ENCODE peak calls at places on chromosomes 2 and 18, in four cellular contexts. O, T, C and F are unnamed samples.

GRCh38 chr2:159683804-159684203 is 28.5 kb upstream of the MARCHF7 start:
- DNase-seq in O (no peak), T (no peak), C (no peak), F (no peak)

GRCh38 chr2:27932396-27932795 is 41.9 kb downstream of the BABAM2 start:
- DNase-seq in O (no peak), T (peak; percentile 55), C (no peak), F (peak; percentile 97)

GRCh38 chr2:107694667-107695066 is 132.0 kb upstream of the RGPD4 start:
- DNase-seq in O (no peak), T (no peak), C (no peak), F (no peak)

GRCh38 chr2:101348851-101349250 is 38.5 kb downstream of the CREG2 start:
- DNase-seq in O (no peak), T (no peak), C (no peak), F (no peak)

GRCh38 chr18:78407456-78407823 is 572.2 kb upstream of the SALL3 start:
- DNase-seq in O (no peak), T (no peak), C (peak; percentile 45), F (no peak)

GRCh38 chr2:65159921-65160320 is 30.0 kb upstream of the RAB1A start:
- DNase-seq in O (no peak), T (no peak), C (no peak), F (no peak)

GRCh38 chr2:228709788-228710371 is 528.4 kb upstream of the SPHKAP start:
- DNase-seq in O (no peak), T (no peak), C (no peak), F (no peak)

GRCh38 chr2:129882476-129882875 is 97.0 kb upstream of the RAB6C start:
- DNase-seq in O (no peak), T (no peak), C (no peak), F (no peak)

GRCh38 chr2:124323321-124323720 is 298.2 kb downstream of the CNTNAP5 start:
- DNase-seq in O (no peak), T (peak; percentile 72), C (no peak), F (peak; percentile 31)

GRCh38 chr2:55961318-55961911 is 37.8 kb upstream of the EFEMP1 start:
- DNase-seq in O (no peak), T (peak; percentile 74), C (no peak), F (peak; percentile 72)

GRCh38 chr2:138391956-138392355 is 109.6 kb upstream of the SPOPL start:
- DNase-seq in O (no peak), T (no peak), C (no peak), F (peak; percentile 55)

GRCh38 chr2:176082885-176083731 is 654 bp downstream of the EVX2 start:
- DNase-seq in O (no peak), T (no peak), C (peak; percentile 16), F (no peak)

GRCh38 chr18:11689972-11690570 is 1.0 kb downstream of the GNAL start:
- DNase-seq in O (no peak), T (peak; percentile 14), C (no peak), F (peak; percentile 43)

GRCh38 chr2:19900536-19901200 is 1.1 kb downstream of the TTC32 start:
- DNase-seq in O (no peak), T (peak; percentile 30), C (peak; percentile 31), F (peak; percentile 43)

GRCh38 chr2:172169611-172170010 is 66.9 kb upstream of the DLX2 start:
- DNase-seq in O (no peak), T (no peak), C (no peak), F (no peak)

GRCh38 chr2:26880910-26881435 is 33.0 kb downstream of the DPYSL5 start:
- DNase-seq in O (no peak), T (no peak), C (no peak), F (no peak)

GRCh38 chr2:166170356-166170755 is 42.5 kb upstream of the SCN1A start:
- DNase-seq in O (no peak), T (peak; percentile 11), C (no peak), F (peak; percentile 58)

GRCh38 chr18:50806208-50806616 is 13.6 kb downstream of the MRO start:
- DNase-seq in O (peak; percentile 72), T (no peak), C (no peak), F (no peak)
- TF ChIP-seq CTCF in O (no peak), T (no peak), C (no peak), F (no peak)

GRCh38 chr2:31067259-31067658 is 71.0 kb downstream of the GALNT14 start:
- DNase-seq in O (no peak), T (no peak), C (no peak), F (no peak)

GRCh38 chr2:31070339-31070738 is 67.9 kb downstream of the GALNT14 start:
- DNase-seq in O (no peak), T (peak; percentile 46), C (no peak), F (peak; percentile 29)

GRCh38 chr2:31071741-31072140 is 66.5 kb downstream of the GALNT14 start:
- DNase-seq in O (no peak), T (no peak), C (no peak), F (no peak)

GRCh38 chr2:31066594-31066993 is 71.6 kb downstream of the GALNT14 start:
- DNase-seq in O (no peak), T (no peak), C (no peak), F (no peak)

GRCh38 chr2:31069926-31070325 is 68.3 kb downstream of the GALNT14 start:
- DNase-seq in O (no peak), T (no peak), C (no peak), F (no peak)
- TF ChIP-seq CTCF in O (no peak), T (no peak), C (no peak), F (no peak)

GRCh38 chr2:72114693-72115051 is 33.0 kb downstream of the CYP26B1 start:
- DNase-seq in O (no peak), T (no peak), C (peak; percentile 11), F (peak; percentile 16)
- TF ChIP-seq CTCF in O (no peak), T (no peak), C (no peak), F (no peak)

GRCh38 chr2:88307817-88308216 is 137.7 kb downstream of the THNSL2 start:
- DNase-seq in O (no peak), T (peak; percentile 52), C (no peak), F (peak; percentile 23)
- TF ChIP-seq CTCF in O (peak; percentile 25), T (peak; percentile 33), C (no peak), F (peak; percentile 48)

GRCh38 chr2:181894381-181894780 is 2.9 kb downstream of the ITPRID2 start:
- DNase-seq in O (no peak), T (no peak), C (no peak), F (no peak)

GRCh38 chr2:181887056-181887455 is 4.5 kb upstream of the ITPRID2 start:
- DNase-seq in O (no peak), T (peak; percentile 23), C (no peak), F (peak; percentile 48)

GRCh38 chr2:181892795-181893435 is 1.4 kb downstream of the ITPRID2 start:
- DNase-seq in O (no peak), T (no peak), C (no peak), F (peak; percentile 63)

GRCh38 chr2:181891966-181892794 is 650 bp downstream of the ITPRID2 start:
- DNase-seq in O (peak; percentile 84), T (peak; percentile 71), C (peak; percentile 70), F (peak; percentile 39)

GRCh38 chr2:181891258-181891965 is at the start of gene ITPRID2:
- DNase-seq in O (peak; percentile 94), T (peak; percentile 90), C (peak; percentile 87), F (peak; percentile 71)
- TF ChIP-seq CTCF in O (no peak), T (no peak), C (no peak), F (peak; percentile 7)

GRCh38 chr2:113276216-113276905 is 2.4 kb downstream of the PAX8 start:
- DNase-seq in O (no peak), T (no peak), C (no peak), F (no peak)

GRCh38 chr2:113275556-113276215 is 3.0 kb downstream of the PAX8 start:
- DNase-seq in O (no peak), T (no peak), C (no peak), F (no peak)

GRCh38 chr2:113272463-113272862 is 6.3 kb downstream of the PAX8 start:
- DNase-seq in O (no peak), T (no peak), C (no peak), F (no peak)

GRCh38 chr2:113274427-113274826 is 4.3 kb downstream of the PAX8 start:
- DNase-seq in O (no peak), T (no peak), C (no peak), F (no peak)

DNA sequence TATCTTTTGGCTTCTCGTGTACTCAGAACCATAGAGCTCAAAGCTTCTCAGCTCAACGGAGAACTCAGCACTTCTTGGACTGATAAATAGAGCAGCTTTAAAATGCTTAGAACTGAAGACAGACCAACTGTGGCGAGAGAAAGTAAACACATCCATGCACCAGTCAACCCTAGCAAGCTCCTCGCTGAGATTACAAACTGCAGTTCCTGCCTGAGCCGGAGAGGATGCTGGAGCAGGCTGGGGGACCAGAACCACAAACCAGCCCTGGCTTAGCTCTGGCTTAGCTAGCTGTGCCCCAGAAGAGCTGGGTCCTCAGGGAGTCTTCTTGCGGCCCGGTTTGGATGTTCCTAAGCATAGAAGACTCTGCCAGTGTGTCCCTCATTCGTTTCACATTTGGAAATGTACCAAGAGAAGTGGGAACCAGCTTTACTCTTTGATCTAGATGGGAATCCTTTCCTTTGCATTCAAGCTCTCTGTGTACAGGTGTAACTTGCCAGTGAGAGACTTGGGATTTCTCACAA is 5.6 kb downstream of the PAX8 start:
- DNase-seq in O (no peak), T (peak; percentile 3), C (no peak), F (no peak)
- TF ChIP-seq CTCF in O (no peak), T (peak; percentile 8), C (no peak), F (peak; percentile 18)